ENCODE peak calls at places on chromosomes 1 and 21, in ten cellular contexts. C, S, T, H, X, Q, W, P, M and J are unnamed samples.

GRCh38 chr1:54904476-54905048 is 17.6 kb upstream of the DHCR24 start:
- DNase-seq in S (no peak), H (no peak), M (no peak), Q (no peak), P (peak; percentile 90), T (no peak), W (no peak), C (no peak), X (no peak), J (no peak)

GRCh38 chr21:43331962-43332458 is 94.9 kb downstream of the SIK1 start:
- DNase-seq in H (peak; percentile 78), Q (no peak), P (peak; percentile 52), W (peak; percentile 36), S (no peak), C (no peak), M (no peak), X (no peak), T (no peak), J (peak; percentile 57)

GRCh38 chr1:8218351-8219092 is 99.4 kb upstream of the SLC45A1 start:
- DNase-seq in X (no peak), Q (no peak), P (peak; percentile 52), W (no peak), S (no peak), C (no peak), H (no peak), M (no peak), T (no peak), J (no peak)

GRCh38 chr1:13832536-13832935 is 132.5 kb downstream of the PRDM2 start:
- DNase-seq in S (no peak), Q (no peak), X (no peak), P (no peak), T (no peak), M (peak; percentile 84), H (no peak), C (peak; percentile 59), W (no peak), J (no peak)

GRCh38 chr1:23169727-23170335 is 1.2 kb upstream of the LUZP1 start:
- DNase-seq in Q (peak; percentile 81), S (no peak), X (peak; percentile 87), W (peak; percentile 69), T (no peak), H (peak; percentile 84), M (peak; percentile 61), C (peak; percentile 64), P (peak; percentile 99), J (peak; percentile 69)

GRCh38 chr1:182720465-182720864 is 36.1 kb upstream of the RGS8 start:
- DNase-seq in W (no peak), H (no peak), T (no peak), M (no peak), X (no peak), C (no peak), S (no peak), Q (no peak), P (peak; percentile 18), J (no peak)

GRCh38 chr1:234083460-234083859 is 179.0 kb downstream of the SLC35F3 start:
- DNase-seq in X (no peak), W (no peak), T (no peak), S (no peak), H (no peak), P (peak; percentile 17), C (no peak), M (no peak), Q (no peak), J (no peak)

GRCh38 chr1:56362994-56363770 is 216.2 kb downstream of the PLPP3 start:
- DNase-seq in S (no peak), H (no peak), C (no peak), W (no peak), P (no peak), X (no peak), Q (no peak), M (no peak), T (no peak), J (no peak)

GRCh38 chr1:58324551-58324950 is 222.0 kb downstream of the OMA1 start:
- DNase-seq in C (no peak), H (no peak), M (no peak), X (no peak), W (no peak), Q (no peak), S (no peak), T (no peak), P (no peak), J (no peak)

GRCh38 chr1:51265618-51266017 is 29.5 kb downstream of the RNF11 start:
- DNase-seq in X (no peak), H (no peak), T (no peak), W (no peak), M (no peak), S (no peak), Q (no peak), P (no peak), C (no peak), J (no peak)

GRCh38 chr1:51268675-51269033 is 32.6 kb downstream of the RNF11 start:
- DNase-seq in M (no peak), S (no peak), W (no peak), C (no peak), H (no peak), P (peak; percentile 57), X (no peak), T (no peak), Q (no peak), J (no peak)

GRCh38 chr1:51264470-51264869 is 28.4 kb downstream of the RNF11 start:
- DNase-seq in H (no peak), P (peak; percentile 92), W (peak; percentile 21), S (no peak), Q (no peak), X (peak; percentile 71), T (no peak), M (no peak), C (no peak), J (peak; percentile 77)

GRCh38 chr1:51266791-51267190 is 30.7 kb downstream of the RNF11 start:
- DNase-seq in M (no peak), X (no peak), C (no peak), T (no peak), H (no peak), Q (no peak), W (no peak), P (no peak), S (no peak), J (no peak)

DNA sequence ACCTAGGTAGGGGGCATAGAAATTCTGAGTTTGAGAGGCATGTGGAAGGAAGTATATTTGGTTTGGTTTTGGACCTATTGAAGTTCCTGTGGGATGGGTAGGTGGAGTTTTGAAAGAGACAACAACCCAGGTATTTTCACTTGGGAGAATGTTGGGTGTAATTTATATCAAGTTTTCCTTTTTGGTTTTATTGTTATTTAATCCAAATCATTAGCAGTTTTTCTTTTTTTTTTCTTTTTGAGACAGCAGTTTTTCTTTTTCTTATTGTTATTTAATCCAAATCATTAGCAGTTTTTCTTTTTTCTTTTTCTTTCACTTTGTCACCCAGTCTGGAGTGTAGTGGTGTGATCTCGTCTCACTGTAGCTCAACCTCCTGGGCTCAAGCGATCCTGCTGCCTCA is 30.1 kb downstream of the RNF11 start:
- DNase-seq in X (no peak), W (no peak), H (no peak), M (no peak), P (no peak), Q (no peak), T (no peak), C (no peak), S (no peak), J (no peak)
- H3K27ac ChIP-seq in X (peak overlapping the region; percentile 80), W (no peak overlapping the region), H (no peak overlapping the region), M (no peak overlapping the region), P (no peak overlapping the region), Q (no peak overlapping the region), T (no peak overlapping the region), C (no peak overlapping the region), S (no peak overlapping the region), J (no peak overlapping the region)

DNA sequence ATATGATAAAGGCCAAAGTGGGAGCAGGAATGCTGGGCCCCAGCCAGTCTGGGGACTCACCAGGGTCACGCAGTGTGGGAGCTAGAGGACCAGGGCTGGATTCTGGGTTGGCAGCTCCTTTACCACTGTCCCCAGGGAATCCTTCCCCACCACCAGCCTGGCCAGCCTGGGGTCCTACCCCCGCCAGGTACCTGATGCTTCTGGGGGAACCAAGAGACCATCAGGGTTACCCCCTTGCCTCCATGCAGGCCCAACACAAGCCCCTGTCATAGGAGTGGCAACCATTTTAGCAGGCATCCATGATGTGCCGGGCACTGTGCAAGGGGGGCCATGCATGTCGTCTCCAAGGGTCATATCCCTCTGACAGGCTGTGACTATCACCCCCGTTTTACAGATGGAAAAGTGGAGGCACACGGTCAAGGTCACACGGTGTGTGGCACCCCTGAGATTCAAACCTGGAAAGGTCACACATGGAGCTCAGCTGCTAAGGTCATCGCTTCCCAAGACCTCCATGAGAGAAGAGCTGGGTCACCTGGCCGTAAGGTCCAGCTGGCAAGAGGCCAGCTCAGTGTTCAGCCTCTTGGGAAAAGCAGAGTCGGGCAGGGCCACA is 16.4 kb downstream of the RUNX3 start:
- DNase-seq in C (no peak), W (no peak), T (no peak), Q (no peak), M (no peak), H (no peak), X (no peak), P (no peak), S (no peak), J (peak; percentile 15)
- H3K4me1 ChIP-seq in C (peaks cover 24% of the 10 kb centered on the region), W (no peaks in the 10 kb centered on the region), T (no peaks in the 10 kb centered on the region), Q (no peaks in the 10 kb centered on the region), M (no peaks in the 10 kb centered on the region), H (peaks cover 6% of the 10 kb centered on the region), X (no peaks in the 10 kb centered on the region), P (peaks cover 6% of the 10 kb centered on the region), S (peaks cover 50% of the 10 kb centered on the region), J (peaks cover 39% of the 10 kb centered on the region)

DNA sequence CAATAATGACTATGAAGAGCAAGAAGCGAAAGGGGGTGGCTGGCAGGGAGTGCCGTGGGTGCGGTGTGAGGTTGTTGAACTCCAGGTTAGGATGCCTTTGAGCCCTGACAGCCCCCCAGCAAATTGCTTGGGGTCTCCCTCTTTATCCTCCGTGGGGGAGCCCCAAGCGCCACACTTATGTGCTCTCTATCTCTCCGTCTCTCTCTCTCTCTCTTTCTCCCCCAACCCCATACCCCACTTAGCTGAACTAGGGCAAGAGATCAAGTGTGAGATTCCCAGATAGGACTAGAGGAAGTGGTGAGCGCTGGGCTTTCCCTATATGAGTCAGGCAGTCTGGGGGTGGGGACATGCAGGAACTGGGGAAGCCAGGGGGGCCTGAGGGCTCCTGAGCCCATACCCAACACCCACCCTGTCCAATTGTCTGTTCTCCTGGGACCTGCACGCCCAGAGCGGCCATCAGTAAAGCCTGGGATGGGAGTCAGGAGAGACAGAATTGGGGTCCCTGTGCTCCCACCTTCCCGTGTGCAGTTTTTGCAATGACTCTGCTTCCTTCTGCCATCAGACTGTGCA is 7.8 kb downstream of the EFHD2 start:
- DNase-seq in W (no peak), S (peak; percentile 72), H (no peak), T (no peak), M (peak; percentile 83), X (no peak), C (peak; percentile 80), P (peak; percentile 63), Q (peak; percentile 75), J (peak; percentile 74)
- H3K4me3 ChIP-seq in W (no peak overlapping the region), S (no peak overlapping the region), H (no peak overlapping the region), T (no peak overlapping the region), M (no peak overlapping the region), X (no peak overlapping the region), C (no peak overlapping the region), P (no peak overlapping the region), Q (no peak overlapping the region), J (no peak overlapping the region)

DNA sequence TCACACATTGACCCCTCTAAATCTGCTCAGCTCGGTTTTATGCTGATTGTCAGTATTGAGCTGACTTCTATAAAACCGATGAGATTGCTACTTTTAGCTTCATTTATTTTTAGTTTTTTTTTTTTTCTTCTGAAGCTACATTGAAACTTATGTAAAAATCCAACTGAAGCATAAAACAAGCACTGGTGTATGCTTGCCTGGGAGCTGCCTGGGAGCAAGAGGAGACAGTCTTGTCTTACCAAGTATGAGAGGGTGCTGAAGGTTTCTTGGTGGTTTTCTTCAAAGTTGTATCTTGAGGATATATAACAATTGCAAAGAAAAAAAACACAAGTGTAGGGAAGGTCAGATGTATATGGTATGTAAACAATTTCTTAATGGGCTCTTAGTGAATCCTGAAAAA is 4.3 kb downstream of the RWDD3 start:
- DNase-seq in P (no peak), C (no peak), X (no peak), T (no peak), Q (no peak), H (no peak), W (no peak), S (no peak), M (no peak), J (no peak)
- H3K27ac ChIP-seq in P (no peak overlapping the region), C (no peak overlapping the region), X (no peak overlapping the region), T (no peak overlapping the region), Q (no peak overlapping the region), H (no peak overlapping the region), W (no peak overlapping the region), S (no peak overlapping the region), M (no peak overlapping the region), J (no peak overlapping the region)